ENCODE peak calls at places on chromosomes 13 and 19, in ten cellular contexts. One of them, this sample, is unnamed.

GRCh38 chr19:33462112-33462726 is 59.4 kb downstream of the PEPD start:
- DNase-seq in upper lobe of right lung: peak; percentile 53
- DNase-seq in AG09319: no peak
- DNase-seq in thyroid gland: no peak
- DNase-seq in BJ: no peak
- DNase-seq in ovary: no peak
- DNase-seq in astrocyte of the spinal cord: no peak
- DNase-seq in heart right ventricle: no peak
- DNase-seq in nephron progenitor cell: no peak
- DNase-seq in GM20000: no peak
- DNase-seq in this sample: no peak

GRCh38 chr13:22047082-22047784 is 376.4 kb downstream of the FGF9 start:
- DNase-seq in nephron progenitor cell: no peak
- DNase-seq in GM20000: no peak
- DNase-seq in ovary: no peak
- DNase-seq in AG09319: no peak
- DNase-seq in BJ: no peak
- DNase-seq in astrocyte of the spinal cord: no peak
- DNase-seq in upper lobe of right lung: no peak
- DNase-seq in thyroid gland: no peak
- DNase-seq in heart right ventricle: no peak
- DNase-seq in this sample: no peak

GRCh38 chr13:102020611-102021216 is 381.1 kb downstream of the FGF14 start:
- DNase-seq in thyroid gland: no peak
- DNase-seq in ovary: no peak
- DNase-seq in nephron progenitor cell: no peak
- DNase-seq in BJ: no peak
- DNase-seq in GM20000: no peak
- DNase-seq in AG09319: no peak
- DNase-seq in upper lobe of right lung: no peak
- DNase-seq in heart right ventricle: no peak
- DNase-seq in astrocyte of the spinal cord: peak; percentile 80
- DNase-seq in this sample: no peak

GRCh38 chr19:39297931-39298634 is 1.9 kb downstream of the IFNL1 start:
- DNase-seq in astrocyte of the spinal cord: no peak
- DNase-seq in AG09319: no peak
- DNase-seq in BJ: no peak
- DNase-seq in GM20000: no peak
- DNase-seq in nephron progenitor cell: no peak
- DNase-seq in ovary: no peak
- DNase-seq in thyroid gland: peak; percentile 8
- DNase-seq in upper lobe of right lung: peak; percentile 69
- DNase-seq in heart right ventricle: peak; percentile 23
- DNase-seq in this sample: no peak

GRCh38 chr19:45071969-45072790 is 4.1 kb downstream of the ZNF296 start:
- DNase-seq in GM20000: no peak
- DNase-seq in astrocyte of the spinal cord: no peak
- DNase-seq in ovary: no peak
- DNase-seq in heart right ventricle: no peak
- DNase-seq in AG09319: no peak
- DNase-seq in BJ: no peak
- DNase-seq in upper lobe of right lung: no peak
- DNase-seq in nephron progenitor cell: no peak
- DNase-seq in thyroid gland: no peak
- DNase-seq in this sample: no peak

GRCh38 chr13:29598321-29598720 is 2.8 kb upstream of the SLC7A1 start:
- DNase-seq in AG09319: no peak
- DNase-seq in ovary: no peak
- DNase-seq in upper lobe of right lung: no peak
- DNase-seq in GM20000: no peak
- DNase-seq in astrocyte of the spinal cord: no peak
- DNase-seq in nephron progenitor cell: no peak
- DNase-seq in heart right ventricle: no peak
- DNase-seq in thyroid gland: no peak
- DNase-seq in BJ: no peak
- DNase-seq in this sample: no peak

GRCh38 chr19:3801412-3802096 is 15.4 kb upstream of the MATK start:
- DNase-seq in nephron progenitor cell: peak; percentile 70
- DNase-seq in BJ: no peak
- DNase-seq in upper lobe of right lung: no peak
- DNase-seq in ovary: no peak
- DNase-seq in AG09319: no peak
- DNase-seq in GM20000: no peak
- DNase-seq in heart right ventricle: peak; percentile 43
- DNase-seq in thyroid gland: peak; percentile 37
- DNase-seq in astrocyte of the spinal cord: no peak
- DNase-seq in this sample: peak; percentile 57

GRCh38 chr13:97211357-97211756 is 10.8 kb upstream of the MBNL2 start:
- DNase-seq in AG09319: no peak
- DNase-seq in BJ: no peak
- DNase-seq in upper lobe of right lung: no peak
- DNase-seq in GM20000: no peak
- DNase-seq in heart right ventricle: no peak
- DNase-seq in nephron progenitor cell: no peak
- DNase-seq in astrocyte of the spinal cord: peak; percentile 37
- DNase-seq in thyroid gland: no peak
- DNase-seq in ovary: no peak
- DNase-seq in this sample: no peak

GRCh38 chr19:49792829-49793560 is 20.1 kb downstream of the FUZ start:
- DNase-seq in AG09319: no peak
- DNase-seq in GM20000: no peak
- DNase-seq in thyroid gland: no peak
- DNase-seq in heart right ventricle: no peak
- DNase-seq in nephron progenitor cell: no peak
- DNase-seq in upper lobe of right lung: no peak
- DNase-seq in BJ: no peak
- DNase-seq in ovary: no peak
- DNase-seq in astrocyte of the spinal cord: no peak
- DNase-seq in this sample: no peak

GRCh38 chr19:33641261-33641660 is 19.5 kb downstream of the CHST8 start:
- DNase-seq in upper lobe of right lung: peak; percentile 51
- DNase-seq in astrocyte of the spinal cord: no peak
- DNase-seq in nephron progenitor cell: no peak
- DNase-seq in ovary: no peak
- DNase-seq in AG09319: no peak
- DNase-seq in GM20000: no peak
- DNase-seq in thyroid gland: no peak
- DNase-seq in heart right ventricle: no peak
- DNase-seq in BJ: no peak
- DNase-seq in this sample: no peak

GRCh38 chr19:10256551-10256950 is 4.5 kb downstream of the MRPL4 start:
- DNase-seq in upper lobe of right lung: no peak
- DNase-seq in ovary: no peak
- DNase-seq in astrocyte of the spinal cord: no peak
- DNase-seq in AG09319: no peak
- DNase-seq in thyroid gland: no peak
- DNase-seq in heart right ventricle: no peak
- DNase-seq in nephron progenitor cell: no peak
- DNase-seq in BJ: no peak
- DNase-seq in GM20000: no peak
- DNase-seq in this sample: no peak

GRCh38 chr13:33441015-33441414 is 155.5 kb upstream of the STARD13 start:
- DNase-seq in AG09319: no peak
- DNase-seq in thyroid gland: peak; percentile 74
- DNase-seq in BJ: no peak
- DNase-seq in ovary: no peak
- DNase-seq in heart right ventricle: no peak
- DNase-seq in astrocyte of the spinal cord: peak; percentile 31
- DNase-seq in GM20000: no peak
- DNase-seq in nephron progenitor cell: no peak
- DNase-seq in upper lobe of right lung: no peak
- DNase-seq in this sample: no peak

GRCh38 chr19:13022859-13023636 is 27.8 kb downstream of the NFIX start:
- DNase-seq in BJ: peak; percentile 89
- DNase-seq in heart right ventricle: peak; percentile 82
- DNase-seq in astrocyte of the spinal cord: peak; percentile 96
- DNase-seq in GM20000: peak; percentile 64
- DNase-seq in AG09319: peak; percentile 97
- DNase-seq in upper lobe of right lung: peak; percentile 86
- DNase-seq in nephron progenitor cell: no peak
- DNase-seq in thyroid gland: peak; percentile 93
- DNase-seq in ovary: peak; percentile 93
- DNase-seq in this sample: peak; percentile 56

GRCh38 chr19:13024126-13024957 is 29.1 kb downstream of the NFIX start:
- DNase-seq in heart right ventricle: no peak
- DNase-seq in thyroid gland: peak; percentile 42
- DNase-seq in nephron progenitor cell: no peak
- DNase-seq in ovary: no peak
- DNase-seq in upper lobe of right lung: no peak
- DNase-seq in AG09319: no peak
- DNase-seq in GM20000: no peak
- DNase-seq in astrocyte of the spinal cord: no peak
- DNase-seq in BJ: no peak
- DNase-seq in this sample: no peak

GRCh38 chr19:13023666-13024065 is 28.4 kb downstream of the NFIX start:
- DNase-seq in GM20000: no peak
- DNase-seq in nephron progenitor cell: no peak
- DNase-seq in thyroid gland: no peak
- DNase-seq in heart right ventricle: no peak
- DNase-seq in AG09319: no peak
- DNase-seq in astrocyte of the spinal cord: no peak
- DNase-seq in ovary: no peak
- DNase-seq in BJ: no peak
- DNase-seq in upper lobe of right lung: no peak
- DNase-seq in this sample: no peak

GRCh38 chr19:13020002-13020414 is 24.7 kb downstream of the NFIX start:
- DNase-seq in heart right ventricle: no peak
- DNase-seq in GM20000: no peak
- DNase-seq in upper lobe of right lung: no peak
- DNase-seq in astrocyte of the spinal cord: no peak
- DNase-seq in ovary: no peak
- DNase-seq in BJ: no peak
- DNase-seq in thyroid gland: no peak
- DNase-seq in AG09319: no peak
- DNase-seq in nephron progenitor cell: no peak
- DNase-seq in this sample: no peak

DNA sequence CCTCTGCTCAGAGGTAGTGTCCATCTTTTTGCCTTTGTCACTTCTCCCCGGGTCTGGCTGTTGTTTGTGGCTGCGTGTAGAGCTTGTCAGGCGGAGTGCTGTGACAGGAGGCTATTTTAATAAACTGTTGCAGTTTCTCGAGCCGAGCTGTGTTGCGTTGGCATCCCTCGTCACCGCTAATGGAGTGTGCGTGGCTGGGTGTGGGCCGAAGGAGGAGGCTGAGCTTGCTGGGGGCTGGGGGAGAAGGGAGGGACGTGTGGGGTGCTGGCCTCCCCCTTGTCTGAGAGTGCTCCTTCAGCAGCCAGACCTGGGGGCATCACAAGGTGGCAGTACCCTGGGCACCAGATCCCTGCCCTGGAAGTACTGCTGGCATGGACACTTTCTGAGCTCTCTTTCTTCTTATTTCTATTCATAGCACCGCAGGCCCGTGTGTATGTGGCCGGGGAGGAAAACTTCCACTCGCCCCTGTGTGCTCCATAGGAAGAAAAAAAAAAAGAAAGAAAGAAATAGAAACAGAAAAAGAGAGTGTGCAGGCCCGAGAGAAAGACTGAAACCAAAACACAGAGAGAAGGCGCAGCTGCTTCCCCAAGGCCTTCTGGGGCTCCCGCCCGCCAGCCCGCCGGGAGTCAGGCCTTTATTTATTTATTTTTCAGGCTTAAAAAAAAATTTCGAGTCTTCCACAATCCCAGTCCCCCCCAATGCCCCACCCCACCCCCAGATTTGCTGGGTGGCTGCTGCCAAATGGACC is 27.0 kb downstream of the NFIX start:
- DNase-seq in AG09319: no peak
- DNase-seq in upper lobe of right lung: no peak
- DNase-seq in BJ: no peak
- DNase-seq in astrocyte of the spinal cord: no peak
- DNase-seq in heart right ventricle: peak; percentile 60
- DNase-seq in GM20000: peak; percentile 76
- DNase-seq in nephron progenitor cell: no peak
- DNase-seq in ovary: no peak
- DNase-seq in thyroid gland: no peak
- DNase-seq in this sample: peak; percentile 72
- TF ChIP-seq CTCF in AG09319: no peak
- TF ChIP-seq CTCF in upper lobe of right lung: no peak
- TF ChIP-seq CTCF in BJ: no peak
- TF ChIP-seq CTCF in astrocyte of the spinal cord: no peak
- TF ChIP-seq CTCF in heart right ventricle: no peak
- TF ChIP-seq CTCF in GM20000: no peak
- TF ChIP-seq CTCF in nephron progenitor cell: no peak
- TF ChIP-seq CTCF in ovary: no peak
- TF ChIP-seq CTCF in thyroid gland: no peak
- TF ChIP-seq CTCF in this sample: no peak

GRCh38 chr19:55488986-55489710 is 912 bp downstream of the SSC5D start:
- DNase-seq in nephron progenitor cell: no peak
- DNase-seq in astrocyte of the spinal cord: no peak
- DNase-seq in upper lobe of right lung: no peak
- DNase-seq in GM20000: no peak
- DNase-seq in AG09319: no peak
- DNase-seq in ovary: peak; percentile 55
- DNase-seq in BJ: no peak
- DNase-seq in thyroid gland: no peak
- DNase-seq in heart right ventricle: no peak
- DNase-seq in this sample: no peak
- TF ChIP-seq CTCF in nephron progenitor cell: no peak
- TF ChIP-seq CTCF in astrocyte of the spinal cord: no peak
- TF ChIP-seq CTCF in upper lobe of right lung: no peak
- TF ChIP-seq CTCF in GM20000: no peak
- TF ChIP-seq CTCF in AG09319: no peak
- TF ChIP-seq CTCF in ovary: no peak
- TF ChIP-seq CTCF in BJ: no peak
- TF ChIP-seq CTCF in thyroid gland: no peak
- TF ChIP-seq CTCF in heart right ventricle: no peak
- TF ChIP-seq CTCF in this sample: no peak

GRCh38 chr13:36806102-36806501 is 12.9 kb upstream of the RFXAP start:
- DNase-seq in BJ: no peak
- DNase-seq in nephron progenitor cell: no peak
- DNase-seq in heart right ventricle: no peak
- DNase-seq in ovary: no peak
- DNase-seq in upper lobe of right lung: no peak
- DNase-seq in AG09319: no peak
- DNase-seq in thyroid gland: no peak
- DNase-seq in astrocyte of the spinal cord: no peak
- DNase-seq in GM20000: no peak
- DNase-seq in this sample: no peak
- TF ChIP-seq CTCF in BJ: no peak
- TF ChIP-seq CTCF in nephron progenitor cell: no peak
- TF ChIP-seq CTCF in heart right ventricle: no peak
- TF ChIP-seq CTCF in ovary: no peak
- TF ChIP-seq CTCF in upper lobe of right lung: no peak
- TF ChIP-seq CTCF in AG09319: no peak
- TF ChIP-seq CTCF in thyroid gland: no peak
- TF ChIP-seq CTCF in astrocyte of the spinal cord: no peak
- TF ChIP-seq CTCF in GM20000: no peak
- TF ChIP-seq CTCF in this sample: no peak

DNA sequence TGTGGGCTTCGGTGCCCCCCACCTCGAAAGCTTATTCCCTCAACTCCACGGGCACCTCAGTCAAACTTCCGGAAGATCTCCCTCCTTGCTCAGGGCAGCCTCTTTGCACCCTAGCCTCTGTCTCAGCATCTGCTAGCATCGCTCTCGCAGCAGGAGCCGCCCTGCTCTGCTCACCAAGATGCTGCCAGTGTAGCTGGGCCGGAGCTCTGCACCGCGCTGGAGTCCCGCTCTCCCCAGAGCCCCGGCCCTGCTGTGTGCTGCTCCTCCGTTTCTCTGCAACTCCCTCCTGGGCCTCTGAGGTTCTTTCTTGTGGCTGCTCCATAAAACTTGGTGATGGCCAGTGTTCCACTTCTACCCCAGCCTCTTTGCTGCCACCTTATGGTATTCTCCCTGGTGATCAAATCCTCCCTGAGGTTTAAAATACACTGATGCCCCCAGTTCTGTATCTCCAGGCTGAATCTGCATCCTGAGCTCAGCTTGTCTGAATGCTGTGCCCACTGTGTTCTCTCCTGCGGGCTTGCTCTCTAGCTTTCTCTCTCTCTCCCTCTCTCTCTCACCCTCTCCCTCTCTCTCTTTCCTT is 198.0 kb downstream of the UQCRFS1 start:
- DNase-seq in AG09319: no peak
- DNase-seq in astrocyte of the spinal cord: no peak
- DNase-seq in BJ: no peak
- DNase-seq in heart right ventricle: no peak
- DNase-seq in thyroid gland: no peak
- DNase-seq in nephron progenitor cell: no peak
- DNase-seq in upper lobe of right lung: no peak
- DNase-seq in GM20000: no peak
- DNase-seq in ovary: no peak
- DNase-seq in this sample: no peak
- TF ChIP-seq CTCF in AG09319: no peak
- TF ChIP-seq CTCF in astrocyte of the spinal cord: no peak
- TF ChIP-seq CTCF in BJ: peak; percentile 5
- TF ChIP-seq CTCF in heart right ventricle: no peak
- TF ChIP-seq CTCF in thyroid gland: no peak
- TF ChIP-seq CTCF in nephron progenitor cell: no peak
- TF ChIP-seq CTCF in upper lobe of right lung: no peak
- TF ChIP-seq CTCF in GM20000: no peak
- TF ChIP-seq CTCF in ovary: no peak
- TF ChIP-seq CTCF in this sample: no peak

This sample was measured in GM10248.